ENCODE peak calls at places on chromosomes 16 and 17, in ten cellular contexts. H is CD8-positive, alpha-beta T cell; G is HAP-1; Z is gastrocnemius medialis; K is H7; D is colonic mucosa; M is WERI-Rb-1; J is MM.1S; T is cardiac muscle cell; Q is transverse colon. W is an unnamed sample. For H3K27me3, the result is how much of the 10 kb centered on the place peaks cover.

GRCh38 chr16:89423709-89424260 is 66.6 kb downstream of the ANKRD11 start:
- DNase-seq in H (no peak), G (no peak), Z (no peak), K (no peak), D (no peak), M (no peak), J (no peak), T (no peak), Q (no peak), W (no peak)

GRCh38 chr16:77863250-77863649 is 74.9 kb downstream of the VAT1L start:
- DNase-seq in H (no peak), G (no peak), Z (no peak), K (no peak), D (peak), M (no peak), J (no peak), T (no peak), Q (peak), W (no peak)

GRCh38 chr16:4511441-4512082 is 27.0 kb downstream of the CDIP1 start:
- DNase-seq in H (no peak), G (peak), Z (no peak), K (peak), D (peak), M (peak), J (peak), T (peak), Q (peak), W (peak)

GRCh38 chr17:78883090-78883532 is 19.9 kb downstream of the CEP295NL start:
- DNase-seq in H (no peak), G (no peak), Z (peak), K (no peak), D (peak), M (no peak), J (no peak), T (peak), Q (peak), W (peak)

GRCh38 chr16:1057252-1057932 is 15.2 kb upstream of the SSTR5 start:
- DNase-seq in H (peak), G (peak), Z (no peak), K (peak), D (peak), M (peak), J (peak), T (peak), Q (peak), W (peak)

GRCh38 chr17:81487487-81488275 is 24.9 kb downstream of the ACTG1 start:
- DNase-seq in H (peak), G (peak), Z (peak), K (peak), D (peak), M (peak), J (no peak), T (peak), Q (peak), W (peak)

GRCh38 chr17:81412490-81413093 is 17.3 kb downstream of the BAHCC1 start:
- DNase-seq in H (peak), G (no peak), Z (no peak), K (no peak), D (no peak), M (no peak), J (no peak), T (peak), Q (no peak), W (no peak)

GRCh38 chr16:30786936-30787612 is at the start of gene ZNF629:
- DNase-seq in H (peak), G (peak), Z (no peak), K (peak), D (peak), M (peak), J (no peak), T (peak), Q (peak), W (peak)

GRCh38 chr16:28313587-28313986 is 21.3 kb downstream of the SBK1 start:
- DNase-seq in H (no peak), G (no peak), Z (no peak), K (no peak), D (no peak), M (no peak), J (no peak), T (no peak), Q (no peak), W (no peak)

GRCh38 chr17:12865769-12866168 is 76.5 kb downstream of the ARHGAP44 start:
- DNase-seq in H (no peak), G (no peak), Z (no peak), K (no peak), D (no peak), M (no peak), J (no peak), T (no peak), Q (no peak), W (no peak)

GRCh38 chr16:26802965-26803364 is 263.8 kb upstream of the C16orf82 start:
- DNase-seq in H (no peak), G (no peak), Z (no peak), K (no peak), D (no peak), M (no peak), J (no peak), T (no peak), Q (no peak), W (no peak)

GRCh38 chr17:80469667-80470066 is 6.7 kb downstream of the NPTX1 start:
- DNase-seq in H (no peak), G (no peak), Z (no peak), K (no peak), D (no peak), M (no peak), J (no peak), T (no peak), Q (no peak), W (no peak)

GRCh38 chr17:63120406-63120805 is 154.4 kb downstream of the TANC2 start:
- DNase-seq in H (no peak), G (no peak), Z (no peak), K (no peak), D (no peak), M (no peak), J (no peak), T (peak), Q (no peak), W (peak)

GRCh38 chr17:15279011-15279477 is 13.9 kb upstream of the PMP22 start:
- DNase-seq in H (no peak), G (no peak), Z (no peak), K (no peak), D (no peak), M (no peak), J (no peak), T (no peak), Q (no peak), W (peak)

GRCh38 chr16:86072328-86073102 is 173.6 kb downstream of the IRF8 start:
- DNase-seq in H (peak), G (peak), Z (no peak), K (peak), D (peak), M (peak), J (peak), T (peak), Q (peak), W (peak)

GRCh38 chr16:49469930-49470451 is 96.4 kb downstream of the C16orf78 start:
- DNase-seq in H (no peak), G (no peak), Z (no peak), K (no peak), D (peak), M (no peak), J (no peak), T (no peak), Q (no peak), W (no peak)

GRCh38 chr16:68539704-68540370 is 746 bp downstream of the ZFP90 start:
- DNase-seq in H (peak), G (peak), Z (no peak), K (no peak), D (no peak), M (no peak), J (no peak), T (peak), Q (no peak), W (no peak)

GRCh38 chr16:399278-400019 is 2.2 kb upstream of the DECR2 start:
- DNase-seq in H (no peak), G (no peak), Z (no peak), K (no peak), D (no peak), M (no peak), J (no peak), T (no peak), Q (no peak), W (no peak)

GRCh38 chr17:64154321-64155089 is 24.6 kb upstream of the ERN1 start:
- DNase-seq in H (no peak), G (no peak), Z (no peak), K (peak), D (no peak), M (no peak), J (no peak), T (no peak), Q (no peak), W (no peak)

GRCh38 chr16:23917621-23918020 is 81.8 kb downstream of the PRKCB start:
- DNase-seq in H (no peak), G (no peak), Z (no peak), K (no peak), D (no peak), M (no peak), J (no peak), T (no peak), Q (no peak), W (no peak)

GRCh38 chr17:56593073-56593740 is at the start of gene NOG:
- DNase-seq in H (peak), G (peak), Z (peak), K (peak), D (peak), M (peak), J (peak), T (peak), Q (no peak), W (peak)

GRCh38 chr17:10657866-10658265 is 757 bp upstream of the MYH3 start:
- DNase-seq in H (no peak), G (no peak), Z (no peak), K (no peak), D (no peak), M (peak), J (no peak), T (no peak), Q (no peak), W (no peak)

GRCh38 chr17:4331614-4332013 is 34.9 kb downstream of the UBE2G1 start:
- DNase-seq in H (no peak), G (no peak), Z (no peak), K (no peak), D (no peak), M (peak), J (no peak), T (no peak), Q (no peak), W (no peak)

GRCh38 chr16:88878967-88879787 is 12.7 kb upstream of the PABPN1L start:
- DNase-seq in H (no peak), G (no peak), Z (no peak), K (no peak), D (no peak), M (no peak), J (no peak), T (no peak), Q (no peak), W (no peak)

GRCh38 chr16:74623214-74623842 is 16.4 kb upstream of the GLG1 start:
- DNase-seq in H (no peak), G (no peak), Z (no peak), K (peak), D (no peak), M (no peak), J (peak), T (peak), Q (no peak), W (no peak)

GRCh38 chr16:25138130-25138529 is 26.6 kb downstream of the LCMT1 start:
- DNase-seq in H (no peak), G (no peak), Z (no peak), K (no peak), D (no peak), M (no peak), J (no peak), T (no peak), Q (no peak), W (no peak)

GRCh38 chr17:39867084-39867890 is 715 bp upstream of the ZPBP2 start:
- DNase-seq in H (no peak), G (no peak), Z (no peak), K (no peak), D (no peak), M (no peak), J (peak), T (no peak), Q (peak), W (no peak)

GRCh38 chr16:11256657-11257130 is 690 bp upstream of the SOCS1 start:
- DNase-seq in H (no peak), G (peak), Z (peak), K (no peak), D (peak), M (peak), J (no peak), T (peak), Q (peak), W (peak)

GRCh38 chr17:77887110-77887463 is 71.4 kb upstream of the TNRC6C start:
- DNase-seq in H (no peak), G (no peak), Z (no peak), K (no peak), D (no peak), M (no peak), J (no peak), T (no peak), Q (no peak), W (no peak)

GRCh38 chr17:64393000-64393402 is 2.3 kb upstream of the PECAM1 start:
- DNase-seq in H (peak), G (no peak), Z (no peak), K (no peak), D (no peak), M (no peak), J (no peak), T (no peak), Q (no peak), W (no peak)

GRCh38 chr17:57994436-57994835 is 6.4 kb upstream of the VEZF1 start:
- DNase-seq in H (no peak), G (no peak), Z (no peak), K (no peak), D (no peak), M (no peak), J (no peak), T (no peak), Q (no peak), W (no peak)

GRCh38 chr17:40331743-40332641 is 23.0 kb downstream of the RARA start:
- DNase-seq in H (no peak), G (no peak), Z (peak), K (no peak), D (peak), M (peak), J (no peak), T (peak), Q (peak), W (peak)

GRCh38 chr17:83119987-83120864 is 40.8 kb downstream of the METRNL start:
- DNase-seq in H (no peak), G (no peak), Z (no peak), K (peak), D (no peak), M (no peak), J (peak), T (no peak), Q (peak), W (no peak)

GRCh38 chr16:84827897-84828296 is 8.1 kb downstream of the CRISPLD2 start:
- DNase-seq in H (no peak), G (no peak), Z (no peak), K (no peak), D (no peak), M (no peak), J (no peak), T (no peak), Q (no peak), W (no peak)

GRCh38 chr16:84826558-84826941 is 6.8 kb downstream of the CRISPLD2 start:
- DNase-seq in H (no peak), G (no peak), Z (no peak), K (no peak), D (no peak), M (no peak), J (no peak), T (peak), Q (peak), W (no peak)

GRCh38 chr16:84828322-84828721 is 8.5 kb downstream of the CRISPLD2 start:
- DNase-seq in H (no peak), G (no peak), Z (no peak), K (no peak), D (no peak), M (no peak), J (no peak), T (no peak), Q (no peak), W (no peak)

GRCh38 chr16:84825896-84826557 is 6.2 kb downstream of the CRISPLD2 start:
- DNase-seq in H (no peak), G (no peak), Z (no peak), K (no peak), D (no peak), M (no peak), J (no peak), T (no peak), Q (no peak), W (peak)

GRCh38 chr16:84827131-84827574 is 7.4 kb downstream of the CRISPLD2 start:
- DNase-seq in H (no peak), G (no peak), Z (no peak), K (no peak), D (no peak), M (no peak), J (no peak), T (peak), Q (no peak), W (no peak)
- H3K4me3 ChIP-seq in H (no peak), G (no peak), Z (no peak), K (no peak), D (no peak), M (no peak), J (no peak), T (no peak), Q (peak), W (no peak)

GRCh38 chr17:50028207-50029120 is 27.4 kb upstream of the ITGA3 start:
- DNase-seq in H (no peak), G (no peak), Z (no peak), K (peak), D (no peak), M (no peak), J (no peak), T (peak), Q (no peak), W (peak)
- H3K27me3 ChIP-seq in H (under half), G (under half), Z (under half), K (under half), D (under half), M (under half), J (under half), T (under half), Q (under half), W (under half)

GRCh38 chr17:31392856-31393748 is 1.6 kb downstream of the RAB11FIP4 start:
- DNase-seq in H (peak), G (no peak), Z (no peak), K (peak), D (no peak), M (no peak), J (no peak), T (no peak), Q (no peak), W (no peak)

GRCh38 chr17:31390426-31390747 is 1.1 kb upstream of the RAB11FIP4 start:
- DNase-seq in H (peak), G (no peak), Z (no peak), K (no peak), D (no peak), M (no peak), J (no peak), T (no peak), Q (no peak), W (no peak)

GRCh38 chr17:31390748-31391495 is 553 bp upstream of the RAB11FIP4 start:
- DNase-seq in H (peak), G (no peak), Z (no peak), K (peak), D (no peak), M (no peak), J (no peak), T (peak), Q (no peak), W (no peak)

GRCh38 chr17:31392002-31392855 is 754 bp downstream of the RAB11FIP4 start:
- DNase-seq in H (peak), G (peak), Z (no peak), K (peak), D (no peak), M (peak), J (no peak), T (no peak), Q (no peak), W (no peak)

GRCh38 chr17:31391496-31391949 is at the start of gene RAB11FIP4:
- DNase-seq in H (peak), G (peak), Z (no peak), K (peak), D (no peak), M (peak), J (no peak), T (peak), Q (no peak), W (no peak)
- H3K4me3 ChIP-seq in H (peak), G (peak), Z (peak), K (peak), D (peak), M (peak), J (no peak), T (peak), Q (peak), W (peak)

GRCh38 chr17:43917016-43917347 is 9.6 kb upstream of the MPP2 start:
- DNase-seq in H (no peak), G (no peak), Z (no peak), K (peak), D (no peak), M (no peak), J (no peak), T (no peak), Q (no peak), W (no peak)
- H3K27me3 ChIP-seq in H (under half), G (under half), Z (under half), K (under half), D (under half), M (half or more), J (under half), T (under half), Q (under half), W (under half)

GRCh38 chr17:9291912-9292562 is 270.7 kb downstream of the NTN1 start:
- DNase-seq in H (peak), G (peak), Z (no peak), K (peak), D (peak), M (peak), J (no peak), T (peak), Q (peak), W (peak)

GRCh38 chr17:9298135-9298534 is 276.8 kb downstream of the NTN1 start:
- DNase-seq in H (no peak), G (no peak), Z (peak), K (no peak), D (peak), M (no peak), J (no peak), T (no peak), Q (peak), W (no peak)

GRCh38 chr17:9292563-9292941 is 271.2 kb downstream of the NTN1 start:
- DNase-seq in H (no peak), G (no peak), Z (no peak), K (no peak), D (no peak), M (no peak), J (no peak), T (no peak), Q (no peak), W (no peak)

GRCh38 chr17:9298776-9299295 is 276.8 kb downstream of the STX8 start:
- DNase-seq in H (no peak), G (no peak), Z (no peak), K (no peak), D (no peak), M (no peak), J (no peak), T (no peak), Q (no peak), W (no peak)

DNA sequence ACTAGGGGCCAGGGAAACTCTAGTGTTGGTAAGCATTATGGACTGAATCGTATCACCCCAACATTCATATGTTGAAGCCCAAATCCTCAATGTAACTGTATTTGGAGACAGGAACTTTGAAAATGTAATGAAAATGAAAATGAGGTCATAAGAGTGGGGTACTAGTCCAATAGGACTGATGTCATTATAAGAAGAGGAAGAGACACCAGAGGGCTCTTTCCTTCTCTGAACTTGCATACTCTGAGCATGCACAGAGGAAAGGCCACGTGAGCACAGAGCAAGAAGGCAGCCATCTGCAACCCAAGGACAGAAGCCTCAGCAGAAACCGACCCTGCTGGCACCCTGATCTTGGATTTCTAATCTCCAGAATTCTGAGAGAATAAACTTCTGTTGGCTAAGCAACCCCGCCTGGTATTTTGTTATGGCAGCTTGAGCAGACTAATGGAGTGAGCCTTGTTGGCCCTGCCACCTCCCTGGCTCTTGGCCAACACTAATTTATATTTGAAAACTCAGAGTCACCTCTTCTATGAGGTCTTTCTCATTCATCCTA is 273.4 kb downstream of the NTN1 start:
- DNase-seq in H (no peak), G (no peak), Z (no peak), K (no peak), D (no peak), M (no peak), J (no peak), T (no peak), Q (no peak), W (no peak)
- H3K4me3 ChIP-seq in H (no peak), G (no peak), Z (no peak), K (no peak), D (no peak), M (no peak), J (no peak), T (no peak), Q (no peak), W (no peak)

GRCh38 chr17:34562387-34562786 is 17.0 kb upstream of the TMEM132E start:
- DNase-seq in H (no peak), G (no peak), Z (no peak), K (peak), D (no peak), M (no peak), J (peak), T (no peak), Q (no peak), W (no peak)
- H3K27me3 ChIP-seq in H (under half), G (under half), Z (under half), K (under half), D (under half), M (under half), J (under half), T (half or more), Q (under half), W (under half)